ENCODE peak calls at places on chromosomes 11 and 22, in nine cellular contexts. A is body of pancreas, O is A549, W is cardiac fibroblast, M is IMR-90, X is heart right ventricle, I is fibroblast of lung, V is upper lobe of right lung, H is cardiac muscle cell. L is an unnamed sample.

GRCh38 chr22:24089951-24090350 is 78.8 kb downstream of the CABIN1 start:
- DNase-seq in A (no peak), O (no peak), W (no peak), M (no peak), X (no peak), I (no peak), V (peak), H (no peak), L (no peak)

GRCh38 chr11:44949160-44950035 is 1.3 kb downstream of the TP53I11 start:
- DNase-seq in A (no peak), O (peak), W (peak), M (peak), X (no peak), I (peak), V (peak), H (peak), L (no peak)

GRCh38 chr11:42407379-42407778 is 904.4 kb upstream of the API5 start:
- DNase-seq in A (no peak), O (no peak), W (peak), M (no peak), X (no peak), I (peak), V (no peak), H (peak), L (peak)

GRCh38 chr11:123576082-123576481 is 78.3 kb downstream of the SCN3B start:
- DNase-seq in A (no peak), O (no peak), W (no peak), M (no peak), X (no peak), I (no peak), V (no peak), H (no peak), L (no peak)

GRCh38 chr11:68959465-68960298 is 21.1 kb downstream of the MRGPRD start:
- DNase-seq in A (no peak), O (no peak), W (no peak), M (no peak), X (no peak), I (no peak), V (no peak), H (no peak), L (no peak)

GRCh38 chr11:65786786-65787636 is at the start of gene OVOL1:
- DNase-seq in A (peak), O (no peak), W (no peak), M (no peak), X (no peak), I (no peak), V (peak), H (no peak), L (peak)

GRCh38 chr11:30451642-30452041 is 128.7 kb downstream of the ARL14EP start:
- DNase-seq in A (no peak), O (no peak), W (no peak), M (no peak), X (no peak), I (no peak), V (no peak), H (no peak), L (no peak)

GRCh38 chr11:125591659-125592304 is 870 bp upstream of the STT3A start:
- DNase-seq in A (peak), O (peak), W (peak), M (peak), X (peak), I (peak), V (peak), H (peak), L (no peak)

GRCh38 chr11:134406264-134407185 is 5.5 kb downstream of the B3GAT1 start:
- DNase-seq in A (no peak), O (no peak), W (no peak), M (no peak), X (no peak), I (no peak), V (no peak), H (no peak), L (no peak)

GRCh38 chr11:77560605-77561004 is 29.1 kb upstream of the AQP11 start:
- DNase-seq in A (no peak), O (no peak), W (no peak), M (peak), X (no peak), I (peak), V (no peak), H (no peak), L (no peak)

GRCh38 chr11:67646535-67647336 is 3.8 kb downstream of the ACY3 start:
- DNase-seq in A (peak), O (no peak), W (no peak), M (no peak), X (no peak), I (no peak), V (no peak), H (no peak), L (no peak)

GRCh38 chr11:75313457-75314272 is 37.8 kb downstream of the ARRB1 start:
- DNase-seq in A (no peak), O (no peak), W (peak), M (peak), X (peak), I (peak), V (peak), H (peak), L (no peak)

GRCh38 chr11:44037658-44037998 is 10.2 kb upstream of the ACCSL start:
- DNase-seq in A (no peak), O (no peak), W (no peak), M (no peak), X (no peak), I (no peak), V (no peak), H (no peak), L (no peak)

GRCh38 chr22:22702874-22703570 is 58.6 kb downstream of the GGTLC2 start:
- DNase-seq in A (no peak), O (no peak), W (no peak), M (no peak), X (no peak), I (no peak), V (no peak), H (no peak), L (no peak)

GRCh38 chr11:118343248-118343647 is 743 bp upstream of the CD3D start:
- DNase-seq in A (no peak), O (no peak), W (no peak), M (no peak), X (no peak), I (no peak), V (no peak), H (no peak), L (no peak)

GRCh38 chr11:47336595-47336994 is 15.9 kb downstream of the MYBPC3 start:
- DNase-seq in A (no peak), O (no peak), W (no peak), M (no peak), X (no peak), I (no peak), V (no peak), H (no peak), L (no peak)
- H3K4me3 ChIP-seq in A (no peak), O (no peak), W (no peak), M (no peak), X (no peak), I (no peak), V (no peak), H (no peak), L (no peak)

GRCh38 chr11:23113887-23114216 is 253.6 kb upstream of the CCDC179 start:
- DNase-seq in A (no peak), O (no peak), W (no peak), M (no peak), X (no peak), I (no peak), V (no peak), H (no peak), L (no peak)

GRCh38 chr11:23112390-23112789 is 252.1 kb upstream of the CCDC179 start:
- DNase-seq in A (no peak), O (no peak), W (no peak), M (no peak), X (no peak), I (no peak), V (no peak), H (no peak), L (no peak)

DNA sequence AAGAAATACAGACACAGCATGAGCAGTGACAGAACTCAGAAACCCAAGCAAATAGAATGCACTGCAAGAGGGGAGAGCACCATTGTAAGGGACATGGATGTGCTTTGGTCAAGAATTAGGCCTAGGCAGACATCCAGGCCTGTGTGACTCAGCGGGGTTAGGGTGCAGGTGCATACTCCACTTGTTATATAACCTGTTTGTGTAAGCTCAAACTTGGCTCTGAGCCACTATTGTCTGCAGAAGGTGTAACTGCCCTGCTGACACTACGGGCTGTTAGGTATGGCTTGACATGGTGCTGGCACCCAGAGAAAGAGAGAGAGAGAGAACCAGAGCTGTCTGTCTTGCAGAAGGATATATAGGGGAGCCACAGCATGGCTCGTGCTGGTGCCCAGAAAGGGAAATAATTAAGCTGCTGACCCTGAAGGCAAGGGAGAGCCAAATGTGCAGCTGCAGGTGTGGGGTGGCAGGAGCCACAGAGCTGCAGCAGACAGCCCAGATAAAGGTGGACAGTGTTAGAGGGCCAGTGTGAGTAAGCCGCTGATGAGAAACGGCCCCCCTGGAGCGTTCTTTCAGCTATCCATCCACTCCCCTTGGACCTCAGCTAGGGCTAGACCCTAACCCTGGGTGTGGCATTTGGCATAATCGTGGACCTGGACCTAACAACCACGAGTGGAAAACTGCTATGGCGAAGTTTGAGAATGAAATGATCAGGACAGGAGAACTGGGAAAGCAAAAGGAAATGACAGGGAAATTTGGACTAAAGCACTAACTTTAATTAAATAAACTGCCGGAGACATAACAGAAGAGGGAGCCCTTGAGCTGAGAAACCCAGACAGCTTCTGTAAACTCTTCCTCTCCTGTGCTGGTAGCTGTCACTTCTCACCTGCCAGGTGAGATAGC is 253.0 kb upstream of the CCDC179 start:
- DNase-seq in A (peak), O (peak), W (peak), M (peak), X (no peak), I (peak), V (no peak), H (peak), L (peak)
- TF ChIP-seq CTCF in A (peak), O (peak), W (peak), M (peak), X (peak), I (peak), V (peak), H (peak), L (peak)

GRCh38 chr22:38753894-38754246 is 1.9 kb downstream of the SUN2 start:
- DNase-seq in A (peak), O (no peak), W (no peak), M (no peak), X (no peak), I (no peak), V (no peak), H (no peak), L (peak)
- H3K4me3 ChIP-seq in A (no peak), O (no peak), W (peak), M (no peak), X (peak), I (peak), V (peak), H (peak), L (peak)

GRCh38 chr22:27883656-27884350 is 35.3 kb downstream of the PITPNB start:
- DNase-seq in A (no peak), O (no peak), W (no peak), M (no peak), X (no peak), I (no peak), V (no peak), H (no peak), L (no peak)

GRCh38 chr22:27885977-27886842 is 32.8 kb downstream of the PITPNB start:
- DNase-seq in A (peak), O (peak), W (peak), M (peak), X (peak), I (peak), V (no peak), H (peak), L (no peak)

GRCh38 chr22:27892064-27892463 is 27.0 kb downstream of the PITPNB start:
- DNase-seq in A (no peak), O (no peak), W (no peak), M (no peak), X (no peak), I (no peak), V (no peak), H (peak), L (no peak)

GRCh38 chr22:27888310-27888709 is 30.7 kb downstream of the PITPNB start:
- DNase-seq in A (no peak), O (no peak), W (no peak), M (no peak), X (no peak), I (no peak), V (no peak), H (no peak), L (peak)

DNA sequence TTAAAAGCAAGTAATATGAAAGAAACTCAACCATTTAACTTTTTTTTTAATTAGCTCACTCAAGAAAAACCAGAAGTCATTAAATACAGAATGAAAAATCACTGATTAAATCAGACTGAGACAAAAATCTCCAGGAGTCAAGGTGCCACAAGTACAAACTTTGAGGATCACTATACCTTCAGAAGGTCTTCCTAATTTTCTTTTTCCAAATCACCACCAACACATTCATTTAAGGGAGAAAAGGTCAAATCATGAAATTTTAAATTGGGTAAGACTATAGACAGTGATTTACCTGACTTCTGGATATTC is 32.3 kb downstream of the PITPNB start:
- DNase-seq in A (no peak), O (no peak), W (no peak), M (no peak), X (no peak), I (no peak), V (no peak), H (no peak), L (no peak)
- TF ChIP-seq CTCF in A (no peak), O (no peak), W (no peak), M (no peak), X (no peak), I (no peak), V (no peak), H (no peak), L (no peak)

GRCh38 chr11:28759311-28759710 is 651.1 kb downstream of the METTL15 start:
- DNase-seq in A (peak), O (no peak), W (peak), M (peak), X (no peak), I (peak), V (no peak), H (no peak), L (no peak)

GRCh38 chr11:28760676-28761390 is 652.6 kb downstream of the METTL15 start:
- DNase-seq in A (no peak), O (no peak), W (no peak), M (peak), X (no peak), I (peak), V (no peak), H (no peak), L (no peak)

GRCh38 chr11:28757725-28758515 is 649.7 kb downstream of the METTL15 start:
- DNase-seq in A (no peak), O (peak), W (peak), M (peak), X (no peak), I (peak), V (no peak), H (no peak), L (no peak)

DNA sequence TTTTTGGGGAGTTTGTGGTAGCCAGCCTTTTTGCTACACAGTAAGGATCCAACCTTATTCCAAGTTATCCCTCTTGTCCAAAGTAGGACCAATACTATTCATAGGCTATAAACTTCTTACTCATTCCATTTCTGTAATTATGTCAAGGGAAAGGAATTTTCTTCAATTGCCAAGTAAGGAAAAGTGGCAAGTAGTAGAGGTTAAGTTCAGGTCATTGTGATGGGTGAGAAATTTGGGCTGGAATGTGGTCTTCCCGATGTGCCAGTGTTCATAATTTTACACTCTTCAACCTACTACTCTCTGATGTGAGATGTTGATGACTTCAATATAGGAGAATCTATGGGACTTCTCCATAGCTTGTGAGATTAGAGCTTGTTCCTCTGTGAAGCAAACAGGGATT is 648.8 kb downstream of the METTL15 start:
- DNase-seq in A (no peak), O (no peak), W (peak), M (peak), X (no peak), I (peak), V (no peak), H (no peak), L (no peak)
- H3K4me3 ChIP-seq in A (no peak), O (peak), W (no peak), M (no peak), X (no peak), I (no peak), V (no peak), H (no peak), L (no peak)

DNA sequence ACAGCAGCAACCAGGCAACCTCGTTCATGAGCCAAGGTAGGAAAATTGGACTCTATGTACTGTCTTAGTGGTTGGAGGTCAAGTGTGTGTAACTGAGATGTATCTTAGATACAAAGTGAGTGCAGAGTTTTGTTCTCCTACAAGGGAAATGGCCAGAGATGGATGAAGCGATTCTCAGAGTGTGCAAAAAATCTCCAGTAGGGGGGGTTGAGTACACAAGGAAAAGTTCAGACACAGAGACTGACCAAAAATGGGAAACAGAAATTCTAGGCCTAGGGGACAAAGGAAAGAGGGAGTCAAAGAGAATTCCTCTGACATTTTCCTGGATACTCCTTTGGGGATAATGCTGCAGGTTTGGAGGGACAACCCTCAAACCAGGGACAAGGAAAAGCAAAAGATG is 38.2 kb upstream of the OR5AK2 start:
- DNase-seq in A (no peak), O (no peak), W (peak), M (no peak), X (no peak), I (no peak), V (no peak), H (no peak), L (no peak)
- TF ChIP-seq CTCF in A (no peak), O (no peak), W (no peak), M (no peak), X (no peak), I (no peak), V (no peak), H (no peak), L (peak)

GRCh38 chr22:33811686-33812085 is 108.6 kb downstream of the LARGE1 start:
- DNase-seq in A (peak), O (no peak), W (peak), M (peak), X (peak), I (peak), V (no peak), H (peak), L (no peak)

GRCh38 chr22:33811208-33811607 is 109.1 kb downstream of the LARGE1 start:
- DNase-seq in A (no peak), O (no peak), W (no peak), M (no peak), X (no peak), I (no peak), V (no peak), H (peak), L (no peak)

GRCh38 chr22:33807465-33807864 is 112.8 kb downstream of the LARGE1 start:
- DNase-seq in A (no peak), O (no peak), W (peak), M (peak), X (no peak), I (peak), V (no peak), H (no peak), L (no peak)

GRCh38 chr22:33812578-33812977 is 107.7 kb downstream of the LARGE1 start:
- DNase-seq in A (no peak), O (no peak), W (no peak), M (no peak), X (no peak), I (no peak), V (no peak), H (no peak), L (peak)
- H3K4me3 ChIP-seq in A (no peak), O (no peak), W (no peak), M (no peak), X (no peak), I (no peak), V (no peak), H (no peak), L (no peak)

GRCh38 chr11:9121397-9121796 is 30.0 kb upstream of the SCUBE2 start:
- DNase-seq in A (no peak), O (no peak), W (no peak), M (no peak), X (no peak), I (no peak), V (no peak), H (no peak), L (no peak)

GRCh38 chr11:9123595-9124304 is 32.4 kb upstream of the SCUBE2 start:
- DNase-seq in A (no peak), O (no peak), W (no peak), M (no peak), X (no peak), I (no peak), V (no peak), H (no peak), L (no peak)

GRCh38 chr11:9118277-9118676 is 26.9 kb upstream of the SCUBE2 start:
- DNase-seq in A (no peak), O (no peak), W (no peak), M (no peak), X (no peak), I (peak), V (no peak), H (no peak), L (no peak)

GRCh38 chr11:9125185-9125886 is 33.9 kb upstream of the SCUBE2 start:
- DNase-seq in A (no peak), O (no peak), W (no peak), M (no peak), X (no peak), I (no peak), V (no peak), H (no peak), L (no peak)

DNA sequence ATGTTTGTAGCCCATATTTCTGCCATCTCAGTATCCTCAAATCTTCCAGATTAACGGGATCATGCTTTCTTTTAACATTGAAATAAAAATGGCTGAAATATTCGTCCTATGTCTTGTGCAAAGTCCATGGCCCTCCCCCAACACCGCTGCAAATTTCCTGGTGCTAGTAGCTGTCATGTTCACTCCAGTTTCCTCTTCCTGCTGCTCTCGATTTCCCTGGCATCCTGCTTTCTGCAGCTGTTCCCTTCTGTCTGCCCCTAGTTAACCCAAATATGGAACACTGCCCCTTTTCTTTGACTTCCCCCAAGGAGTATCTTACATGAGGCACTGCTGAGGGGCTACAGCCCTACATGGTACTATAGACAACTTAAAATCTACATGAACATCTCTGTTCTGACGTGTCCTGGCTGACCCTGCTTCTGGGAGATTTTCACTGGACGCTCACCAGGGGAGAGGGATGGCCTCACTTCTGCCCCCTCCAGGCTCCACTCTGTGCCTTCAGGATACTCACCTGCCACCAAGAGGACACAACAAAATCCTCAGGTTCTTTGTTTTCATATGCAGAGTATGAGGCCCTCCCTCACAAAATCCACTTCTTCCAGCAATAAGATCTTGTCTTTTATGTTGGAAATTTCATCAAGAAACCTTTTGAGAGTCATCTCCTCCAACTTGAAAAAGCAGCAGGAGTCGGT is 29.4 kb upstream of the SCUBE2 start:
- DNase-seq in A (no peak), O (peak), W (no peak), M (no peak), X (no peak), I (no peak), V (no peak), H (peak), L (no peak)
- TF ChIP-seq CTCF in A (peak), O (peak), W (peak), M (peak), X (no peak), I (peak), V (no peak), H (peak), L (peak)